ENCODE peak calls at places on chromosome 15, in ten cellular contexts. S is thoracic aorta; H is tibial artery; T is neural progenitor cell; N is fibroblast of mammary gland; E is CD8-positive, alpha-beta T cell; M is glutamatergic neuron; A is fibroblast of lung; D is AG09309; V is CD4-positive, alpha-beta T cell. P is an unnamed sample.

GRCh38 chr15:79086814-79087213 is 3.8 kb downstream of the RASGRF1 start:
- DNase-seq in S (no peak), H (peak), T (no peak), N (no peak), E (no peak), M (no peak), A (no peak), D (no peak), V (no peak), P (no peak)

GRCh38 chr15:99114511-99115299 is 9.8 kb downstream of the SYNM start:
- DNase-seq in S (no peak), H (peak), T (no peak), N (no peak), E (no peak), M (no peak), A (no peak), D (no peak), V (no peak), P (no peak)

GRCh38 chr15:91561371-91562100 is 292.0 kb upstream of the SLCO3A1 start:
- DNase-seq in S (no peak), H (no peak), T (peak), N (peak), E (no peak), M (no peak), A (peak), D (peak), V (no peak), P (no peak)

GRCh38 chr15:72229076-72229946 is 1.7 kb downstream of the PKM start:
- DNase-seq in S (no peak), H (no peak), T (no peak), N (peak), E (peak), M (peak), A (peak), D (no peak), V (peak), P (no peak)

GRCh38 chr15:77966540-77967290 is 110.8 kb downstream of the TBC1D2B start:
- DNase-seq in S (no peak), H (no peak), T (peak), N (peak), E (peak), M (peak), A (peak), D (no peak), V (peak), P (peak)

GRCh38 chr15:77118787-77119410 is 48.0 kb upstream of the TSPAN3 start:
- DNase-seq in S (no peak), H (no peak), T (peak), N (peak), E (no peak), M (no peak), A (peak), D (peak), V (no peak), P (no peak)

GRCh38 chr15:100918034-100918689 is 995 bp upstream of the LRRK1 start:
- DNase-seq in S (peak), H (peak), T (peak), N (peak), E (peak), M (peak), A (peak), D (peak), V (peak), P (peak)

GRCh38 chr15:65980824-65981456 is 111.6 kb downstream of the RAB11A start:
- DNase-seq in S (no peak), H (no peak), T (peak), N (peak), E (no peak), M (peak), A (peak), D (peak), V (no peak), P (peak)

GRCh38 chr15:52527898-52528464 is 699 bp downstream of the MYO5A start:
- DNase-seq in S (no peak), H (peak), T (peak), N (no peak), E (peak), M (no peak), A (peak), D (no peak), V (peak), P (peak)

GRCh38 chr15:100346866-100347512 is 5.2 kb upstream of the ADAMTS17 start:
- DNase-seq in S (no peak), H (no peak), T (no peak), N (peak), E (no peak), M (no peak), A (no peak), D (no peak), V (no peak), P (no peak)

GRCh38 chr15:101148166-101148880 is 103.5 kb downstream of the CHSY1 start:
- DNase-seq in S (no peak), H (peak), T (no peak), N (no peak), E (no peak), M (no peak), A (no peak), D (no peak), V (no peak), P (no peak)

GRCh38 chr15:92495468-92495867 is 101.8 kb downstream of the ST8SIA2 start:
- DNase-seq in S (no peak), H (no peak), T (no peak), N (no peak), E (no peak), M (no peak), A (peak), D (no peak), V (no peak), P (no peak)

GRCh38 chr15:65659502-65660052 is 37.8 kb downstream of the SLC24A1 start:
- DNase-seq in S (no peak), H (no peak), T (no peak), N (no peak), E (no peak), M (no peak), A (no peak), D (no peak), V (no peak), P (no peak)

GRCh38 chr15:65512807-65513416 is 4.6 kb downstream of the DPP8 start:
- DNase-seq in S (no peak), H (peak), T (no peak), N (peak), E (no peak), M (no peak), A (peak), D (peak), V (no peak), P (no peak)

GRCh38 chr15:34039506-34040123 is 611 bp upstream of the AVEN start:
- DNase-seq in S (no peak), H (no peak), T (no peak), N (peak), E (no peak), M (no peak), A (peak), D (no peak), V (no peak), P (no peak)

GRCh38 chr15:65836665-65837064 is 32.6 kb upstream of the RAB11A start:
- DNase-seq in S (no peak), H (no peak), T (peak), N (no peak), E (no peak), M (no peak), A (no peak), D (no peak), V (no peak), P (no peak)

GRCh38 chr15:68298882-68299381 is 21.4 kb downstream of the FEM1B start:
- DNase-seq in S (no peak), H (peak), T (no peak), N (peak), E (no peak), M (no peak), A (no peak), D (no peak), V (no peak), P (no peak)

GRCh38 chr15:57769266-57769665 is 62.8 kb downstream of the POLR2M start:
- DNase-seq in S (peak), H (peak), T (no peak), N (peak), E (no peak), M (peak), A (no peak), D (peak), V (no peak), P (no peak)

GRCh38 chr15:28903555-28903954 is 17.8 kb downstream of the APBA2 start:
- DNase-seq in S (no peak), H (peak), T (no peak), N (no peak), E (no peak), M (no peak), A (no peak), D (no peak), V (no peak), P (no peak)

GRCh38 chr15:27095809-27096580 is 125.0 kb downstream of the GABRG3 start:
- DNase-seq in S (no peak), H (no peak), T (no peak), N (peak), E (no peak), M (no peak), A (peak), D (no peak), V (no peak), P (no peak)

GRCh38 chr15:66703540-66703941 is 1.5 kb downstream of the SMAD6 start:
- DNase-seq in S (no peak), H (no peak), T (peak), N (peak), E (no peak), M (peak), A (peak), D (no peak), V (peak), P (peak)

GRCh38 chr15:54289590-54290136 is 311.4 kb downstream of the UNC13C start:
- DNase-seq in S (no peak), H (no peak), T (no peak), N (no peak), E (no peak), M (no peak), A (no peak), D (no peak), V (no peak), P (no peak)

GRCh38 chr15:64152507-64153387 is 1.2 kb downstream of the SNX22 start:
- DNase-seq in S (no peak), H (peak), T (no peak), N (no peak), E (no peak), M (peak), A (no peak), D (no peak), V (no peak), P (no peak)

GRCh38 chr15:83287541-83288027 is 3.1 kb upstream of the BNC1 start:
- DNase-seq in S (no peak), H (no peak), T (no peak), N (peak), E (no peak), M (no peak), A (peak), D (peak), V (no peak), P (no peak)

GRCh38 chr15:67154249-67154648 is 88.8 kb downstream of the SMAD3 start:
- DNase-seq in S (no peak), H (peak), T (no peak), N (no peak), E (no peak), M (no peak), A (no peak), D (no peak), V (no peak), P (no peak)

GRCh38 chr15:28896944-28897343 is 11.2 kb downstream of the APBA2 start:
- DNase-seq in S (no peak), H (no peak), T (no peak), N (peak), E (no peak), M (no peak), A (peak), D (peak), V (no peak), P (no peak)

GRCh38 chr15:60620707-60621106 is 141.8 kb upstream of the ICE2 start:
- DNase-seq in S (peak), H (no peak), T (no peak), N (no peak), E (no peak), M (no peak), A (peak), D (peak), V (no peak), P (no peak)

GRCh38 chr15:40064231-40064894 is 25.4 kb upstream of the SRP14 start:
- DNase-seq in S (no peak), H (peak), T (no peak), N (peak), E (no peak), M (no peak), A (peak), D (no peak), V (no peak), P (no peak)

GRCh38 chr15:39657714-39658113 is 76.8 kb downstream of the THBS1 start:
- DNase-seq in S (no peak), H (no peak), T (no peak), N (peak), E (no peak), M (no peak), A (peak), D (no peak), V (no peak), P (no peak)

GRCh38 chr15:97652700-97653167 is 307.8 kb upstream of the ARRDC4 start:
- DNase-seq in S (no peak), H (no peak), T (peak), N (no peak), E (no peak), M (peak), A (no peak), D (no peak), V (no peak), P (peak)

GRCh38 chr15:25172691-25173090 is 217.9 kb downstream of the SNRPN start:
- DNase-seq in S (no peak), H (no peak), T (no peak), N (no peak), E (no peak), M (no peak), A (no peak), D (no peak), V (no peak), P (no peak)

GRCh38 chr15:92061511-92062200 is 208.1 kb downstream of the SLCO3A1 start:
- DNase-seq in S (no peak), H (no peak), T (no peak), N (no peak), E (no peak), M (no peak), A (no peak), D (no peak), V (no peak), P (no peak)

GRCh38 chr15:85030301-85031049 is 48.8 kb downstream of the PDE8A start:
- DNase-seq in S (no peak), H (no peak), T (no peak), N (no peak), E (no peak), M (no peak), A (peak), D (no peak), V (no peak), P (no peak)

GRCh38 chr15:67185621-67186225 is 68.7 kb downstream of the AAGAB start:
- DNase-seq in S (no peak), H (peak), T (no peak), N (peak), E (no peak), M (no peak), A (peak), D (no peak), V (no peak), P (no peak)

GRCh38 chr15:71448688-71449114 is 333.4 kb downstream of the THSD4 start:
- DNase-seq in S (no peak), H (no peak), T (peak), N (peak), E (no peak), M (peak), A (peak), D (peak), V (no peak), P (peak)

GRCh38 chr15:37823601-37824275 is 110.7 kb upstream of the TMCO5A start:
- DNase-seq in S (no peak), H (no peak), T (no peak), N (no peak), E (no peak), M (no peak), A (no peak), D (no peak), V (no peak), P (no peak)

GRCh38 chr15:77634266-77634962 is 1.7 kb upstream of the LINGO1 start:
- DNase-seq in S (no peak), H (no peak), T (peak), N (peak), E (peak), M (peak), A (peak), D (no peak), V (peak), P (peak)

GRCh38 chr15:29805043-29805707 is 17.1 kb downstream of the TJP1 start:
- DNase-seq in S (no peak), H (no peak), T (no peak), N (peak), E (no peak), M (no peak), A (peak), D (peak), V (no peak), P (no peak)

GRCh38 chr15:66629817-66630576 is 64.2 kb upstream of the LCTL start:
- DNase-seq in S (no peak), H (no peak), T (no peak), N (no peak), E (no peak), M (no peak), A (no peak), D (no peak), V (no peak), P (no peak)

DNA sequence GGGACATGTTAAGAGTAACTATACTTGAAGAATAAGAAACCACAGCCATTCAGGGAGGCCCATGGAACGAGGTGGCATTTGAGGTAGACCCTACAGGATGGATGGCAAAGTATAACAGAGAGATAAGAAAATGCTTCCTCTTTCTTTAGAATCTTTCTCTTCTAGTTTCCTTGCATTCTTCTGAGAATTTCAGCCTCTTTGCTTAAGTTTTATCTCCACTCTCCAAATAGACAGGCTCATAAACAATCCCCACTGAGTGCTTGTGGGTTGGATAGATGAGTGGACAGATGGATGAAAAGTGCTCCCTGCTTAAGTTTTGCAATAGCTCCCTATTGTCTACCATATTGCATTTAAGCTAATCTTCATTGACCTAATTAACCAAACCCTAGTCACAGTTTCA is 103.7 kb downstream of the MEX3B start:
- DNase-seq in S (no peak), H (no peak), T (no peak), N (no peak), E (no peak), M (no peak), A (no peak), D (no peak), V (no peak), P (no peak)
- TF ChIP-seq CTCF in S (no peak), H (no peak), T (no peak), N (no peak), E (no peak), M (no peak), A (no peak), D (no peak), V (no peak), P (no peak)

GRCh38 chr15:59461521-59461920 is 23.5 kb downstream of the FAM81A start:
- DNase-seq in S (no peak), H (no peak), T (no peak), N (no peak), E (no peak), M (no peak), A (no peak), D (no peak), V (no peak), P (no peak)

GRCh38 chr15:59453474-59454215 is 15.7 kb downstream of the FAM81A start:
- DNase-seq in S (no peak), H (no peak), T (no peak), N (no peak), E (no peak), M (no peak), A (no peak), D (no peak), V (no peak), P (no peak)

GRCh38 chr15:59457103-59457502 is 19.1 kb downstream of the FAM81A start:
- DNase-seq in S (no peak), H (no peak), T (no peak), N (no peak), E (no peak), M (no peak), A (no peak), D (no peak), V (no peak), P (no peak)

DNA sequence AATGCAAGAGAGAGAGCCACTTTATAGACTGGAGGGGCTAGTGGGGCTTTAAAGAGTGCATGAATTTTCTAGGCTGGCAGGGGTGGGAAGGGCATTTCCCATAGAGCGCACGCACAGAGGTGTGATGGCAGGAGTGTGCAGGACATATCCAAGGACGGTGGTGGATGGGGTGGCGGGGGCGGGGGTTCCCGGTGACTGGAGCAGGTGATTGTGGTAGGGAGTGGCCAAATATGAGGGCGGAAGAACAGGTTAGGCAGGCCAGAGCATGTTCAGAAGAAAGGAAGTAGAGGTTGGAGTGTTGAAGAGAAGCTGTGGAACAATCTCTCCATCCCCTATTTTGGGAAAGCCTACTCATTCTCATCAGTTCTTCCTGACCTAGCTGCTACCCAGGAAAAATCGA is 18.1 kb downstream of the FAM81A start:
- DNase-seq in S (no peak), H (no peak), T (no peak), N (no peak), E (no peak), M (no peak), A (no peak), D (no peak), V (no peak), P (no peak)
- TF ChIP-seq CTCF in S (no peak), H (no peak), T (no peak), N (no peak), E (no peak), M (no peak), A (no peak), D (no peak), V (no peak), P (no peak)

GRCh38 chr15:32870240-32871033 is 152.6 kb downstream of the GREM1 start:
- DNase-seq in S (no peak), H (no peak), T (no peak), N (peak), E (no peak), M (no peak), A (peak), D (peak), V (peak), P (no peak)

GRCh38 chr15:32864841-32865240 is 147.0 kb downstream of the GREM1 start:
- DNase-seq in S (no peak), H (no peak), T (no peak), N (no peak), E (no peak), M (no peak), A (no peak), D (no peak), V (no peak), P (no peak)

GRCh38 chr15:32869814-32870213 is 152.0 kb downstream of the GREM1 start:
- DNase-seq in S (no peak), H (no peak), T (no peak), N (no peak), E (no peak), M (no peak), A (no peak), D (no peak), V (no peak), P (no peak)

GRCh38 chr15:32866486-32867312 is 148.9 kb downstream of the GREM1 start:
- DNase-seq in S (no peak), H (no peak), T (peak), N (no peak), E (no peak), M (no peak), A (peak), D (no peak), V (no peak), P (no peak)

DNA sequence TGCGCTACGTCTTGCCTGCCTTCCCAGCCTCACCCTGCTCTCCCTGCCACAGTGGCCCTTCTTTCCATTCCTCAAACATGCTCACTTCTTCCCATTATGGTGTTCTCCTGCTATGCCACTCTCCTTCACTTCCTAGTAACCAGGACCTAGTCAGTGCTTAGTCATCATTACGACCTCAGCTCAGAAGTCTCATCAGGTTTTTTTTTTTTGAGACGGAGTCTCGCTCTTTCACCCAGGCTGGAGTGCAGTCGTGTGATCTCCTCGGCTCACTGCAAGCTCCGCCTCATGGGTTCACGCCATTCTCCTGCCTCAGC is 149.5 kb downstream of the GREM1 start:
- DNase-seq in S (no peak), H (no peak), T (no peak), N (peak), E (no peak), M (no peak), A (peak), D (peak), V (no peak), P (no peak)
- TF ChIP-seq CTCF in S (no peak), H (no peak), T (no peak), N (no peak), E (no peak), M (no peak), A (no peak), D (no peak), V (no peak), P (no peak)

GRCh38 chr15:69324565-69324964 is 25.9 kb downstream of the PAQR5 start:
- DNase-seq in S (no peak), H (no peak), T (no peak), N (no peak), E (no peak), M (no peak), A (no peak), D (no peak), V (no peak), P (no peak)
- TF ChIP-seq CTCF in S (no peak), H (no peak), T (no peak), N (no peak), E (no peak), M (no peak), A (no peak), D (no peak), V (no peak), P (no peak)